ENCODE peak calls at places on chromosomes 1 and 21, in six cellular contexts. One of them, this sample, is unnamed.

GRCh38 chr1:3680488-3681230 is 28.3 kb downstream of the TP73 start:
- DNase-seq in NCI-H1694 treated with DMSO at 0.1 percent for 48 hours: no peak
- DNase-seq in Calu3: no peak
- DNase-seq in NCI-H2029: no peak
- DNase-seq in OCI-LY7: no peak
- DNase-seq in left ventricle myocardium superior: peak
- DNase-seq in this sample: no peak

GRCh38 chr21:44455524-44456206 is 355 bp downstream of the LRRC3 start:
- DNase-seq in left ventricle myocardium superior: peak
- DNase-seq in NCI-H2029: no peak
- DNase-seq in NCI-H1694 treated with DMSO at 0.1 percent for 48 hours: no peak
- DNase-seq in Calu3: peak
- DNase-seq in OCI-LY7: no peak
- DNase-seq in this sample: peak

GRCh38 chr1:8595919-8596318 is 221.5 kb downstream of the RERE start:
- DNase-seq in OCI-LY7: no peak
- DNase-seq in NCI-H2029: no peak
- DNase-seq in left ventricle myocardium superior: no peak
- DNase-seq in Calu3: no peak
- DNase-seq in NCI-H1694 treated with DMSO at 0.1 percent for 48 hours: no peak
- DNase-seq in this sample: no peak

GRCh38 chr1:61085191-61086086 is 3.1 kb downstream of the NFIA start:
- DNase-seq in Calu3: no peak
- DNase-seq in OCI-LY7: no peak
- DNase-seq in NCI-H2029: no peak
- DNase-seq in NCI-H1694 treated with DMSO at 0.1 percent for 48 hours: peak
- DNase-seq in left ventricle myocardium superior: no peak
- DNase-seq in this sample: no peak

GRCh38 chr1:237779356-237779755 is 111.4 kb downstream of the ZP4 start:
- DNase-seq in left ventricle myocardium superior: no peak
- DNase-seq in Calu3: no peak
- DNase-seq in NCI-H2029: no peak
- DNase-seq in OCI-LY7: no peak
- DNase-seq in NCI-H1694 treated with DMSO at 0.1 percent for 48 hours: no peak
- DNase-seq in this sample: no peak

GRCh38 chr21:43590220-43590619 is 69.1 kb downstream of the HSF2BP start:
- DNase-seq in left ventricle myocardium superior: no peak
- DNase-seq in NCI-H1694 treated with DMSO at 0.1 percent for 48 hours: no peak
- DNase-seq in Calu3: no peak
- DNase-seq in OCI-LY7: no peak
- DNase-seq in NCI-H2029: no peak
- DNase-seq in this sample: no peak

GRCh38 chr1:206912445-206913095 is 9.2 kb downstream of the FCMR start:
- DNase-seq in Calu3: peak
- DNase-seq in NCI-H2029: peak
- DNase-seq in NCI-H1694 treated with DMSO at 0.1 percent for 48 hours: peak
- DNase-seq in left ventricle myocardium superior: peak
- DNase-seq in OCI-LY7: peak
- DNase-seq in this sample: peak

GRCh38 chr1:5858246-5858645 is 134.0 kb downstream of the NPHP4 start:
- DNase-seq in OCI-LY7: no peak
- DNase-seq in NCI-H2029: no peak
- DNase-seq in Calu3: no peak
- DNase-seq in NCI-H1694 treated with DMSO at 0.1 percent for 48 hours: no peak
- DNase-seq in left ventricle myocardium superior: no peak
- DNase-seq in this sample: no peak

GRCh38 chr1:36156329-36157114 is 562 bp downstream of the MAP7D1 start:
- DNase-seq in left ventricle myocardium superior: peak
- DNase-seq in NCI-H2029: peak
- DNase-seq in Calu3: peak
- DNase-seq in NCI-H1694 treated with DMSO at 0.1 percent for 48 hours: peak
- DNase-seq in OCI-LY7: peak
- DNase-seq in this sample: peak

GRCh38 chr1:162568802-162569201 is 7.3 kb downstream of the UAP1 start:
- DNase-seq in NCI-H1694 treated with DMSO at 0.1 percent for 48 hours: no peak
- DNase-seq in NCI-H2029: no peak
- DNase-seq in Calu3: no peak
- DNase-seq in left ventricle myocardium superior: no peak
- DNase-seq in OCI-LY7: no peak
- DNase-seq in this sample: no peak